ENCODE peak calls at places on chromosomes 3 and 15, in four cellular contexts. One of them, this sample, is unnamed.

GRCh38 chr3:13213911-13214846 is 140.9 kb upstream of the IQSEC1 start:
- DNase-seq in Panc1: no peak
- DNase-seq in ovary: no peak
- DNase-seq in heart left ventricle: no peak
- DNase-seq in this sample: no peak

GRCh38 chr15:92365079-92365478 is 28.6 kb upstream of the ST8SIA2 start:
- DNase-seq in Panc1: no peak
- DNase-seq in ovary: no peak
- DNase-seq in heart left ventricle: no peak
- DNase-seq in this sample: peak; percentile 48

GRCh38 chr15:99956022-99956775 is 223.0 kb upstream of the LYSMD4 start:
- DNase-seq in Panc1: no peak
- DNase-seq in ovary: peak; percentile 17
- DNase-seq in heart left ventricle: no peak
- DNase-seq in this sample: peak; percentile 19

GRCh38 chr3:171842864-171843511 is at the start of gene TMEM212:
- DNase-seq in Panc1: no peak
- DNase-seq in ovary: no peak
- DNase-seq in heart left ventricle: no peak
- DNase-seq in this sample: no peak

GRCh38 chr15:69852482-69853275 is 245.0 kb downstream of the TLE3 start:
- DNase-seq in Panc1: no peak
- DNase-seq in ovary: no peak
- DNase-seq in heart left ventricle: no peak
- DNase-seq in this sample: no peak

GRCh38 chr3:37953995-37954394 is 36.6 kb upstream of the VILL start:
- DNase-seq in Panc1: no peak
- DNase-seq in ovary: no peak
- DNase-seq in heart left ventricle: no peak
- DNase-seq in this sample: no peak

GRCh38 chr3:157136647-157137387 is 23.1 kb downstream of the CCNL1 start:
- DNase-seq in Panc1: no peak
- DNase-seq in ovary: no peak
- DNase-seq in heart left ventricle: no peak
- DNase-seq in this sample: no peak

GRCh38 chr3:178436773-178437172 is 99.5 kb upstream of the KCNMB2 start:
- DNase-seq in Panc1: no peak
- DNase-seq in ovary: no peak
- DNase-seq in heart left ventricle: no peak
- DNase-seq in this sample: no peak

GRCh38 chr15:43370975-43371974 is at the start of the genes TUBGCP4 and ZSCAN29:
- DNase-seq in Panc1: no peak
- DNase-seq in ovary: peak; percentile 76
- DNase-seq in heart left ventricle: peak; percentile 94
- DNase-seq in this sample: peak; percentile 75

GRCh38 chr3:139548801-139549200 is 9.3 kb upstream of the RBP1 start:
- DNase-seq in Panc1: no peak
- DNase-seq in ovary: peak; percentile 93
- DNase-seq in heart left ventricle: no peak
- DNase-seq in this sample: peak; percentile 78

GRCh38 chr15:28955160-28955502 is 69.4 kb downstream of the APBA2 start:
- DNase-seq in Panc1: no peak
- DNase-seq in ovary: no peak
- DNase-seq in heart left ventricle: no peak
- DNase-seq in this sample: no peak

GRCh38 chr3:115494826-115495225 is 128.5 kb upstream of the GAP43 start:
- DNase-seq in Panc1: no peak
- DNase-seq in ovary: no peak
- DNase-seq in heart left ventricle: no peak
- DNase-seq in this sample: no peak

GRCh38 chr3:185753354-185753753 is 71.5 kb downstream of the IGF2BP2 start:
- DNase-seq in Panc1: no peak
- DNase-seq in ovary: no peak
- DNase-seq in heart left ventricle: no peak
- DNase-seq in this sample: no peak

GRCh38 chr3:9497821-9498565 is 55.6 kb downstream of the LHFPL4 start:
- DNase-seq in Panc1: no peak
- DNase-seq in ovary: no peak
- DNase-seq in heart left ventricle: no peak
- DNase-seq in this sample: no peak

GRCh38 chr3:106261915-106262683 is 393.3 kb upstream of the CBLB start:
- DNase-seq in Panc1: no peak
- DNase-seq in ovary: no peak
- DNase-seq in heart left ventricle: no peak
- DNase-seq in this sample: no peak

GRCh38 chr3:52294320-52295150 is 6.9 kb downstream of the GLYCTK start:
- DNase-seq in Panc1: no peak
- DNase-seq in ovary: no peak
- DNase-seq in heart left ventricle: no peak
- DNase-seq in this sample: no peak

GRCh38 chr15:80070840-80071239 is 11.4 kb downstream of the ZFAND6 start:
- DNase-seq in Panc1: no peak
- DNase-seq in ovary: no peak
- DNase-seq in heart left ventricle: no peak
- DNase-seq in this sample: no peak

GRCh38 chr15:24772709-24773373 is 97.3 kb downstream of the NPAP1 start:
- DNase-seq in Panc1: no peak
- DNase-seq in ovary: peak; percentile 64
- DNase-seq in heart left ventricle: peak; percentile 75
- DNase-seq in this sample: peak; percentile 81

GRCh38 chr3:183159319-183159718 is 3.2 kb downstream of the LAMP3 start:
- DNase-seq in Panc1: no peak
- DNase-seq in ovary: no peak
- DNase-seq in heart left ventricle: no peak
- DNase-seq in this sample: no peak

GRCh38 chr3:189748046-189748445 is 116.9 kb downstream of the TP63 start:
- DNase-seq in Panc1: no peak
- DNase-seq in ovary: no peak
- DNase-seq in heart left ventricle: no peak
- DNase-seq in this sample: no peak

GRCh38 chr3:182183716-182184430 is 472.1 kb downstream of the SOX2 start:
- DNase-seq in Panc1: no peak
- DNase-seq in ovary: no peak
- DNase-seq in heart left ventricle: no peak
- DNase-seq in this sample: no peak

GRCh38 chr3:65322910-65323309 is 635.1 kb upstream of the ADAMTS9 start:
- DNase-seq in Panc1: no peak
- DNase-seq in ovary: no peak
- DNase-seq in heart left ventricle: no peak
- DNase-seq in this sample: no peak

GRCh38 chr3:24829011-24829581 is 334.4 kb upstream of the THRB start:
- DNase-seq in Panc1: no peak
- DNase-seq in ovary: no peak
- DNase-seq in heart left ventricle: peak; percentile 66
- DNase-seq in this sample: peak; percentile 18

GRCh38 chr15:82624008-82624407 is 23.2 kb downstream of the CPEB1 start:
- DNase-seq in Panc1: no peak
- DNase-seq in ovary: no peak
- DNase-seq in heart left ventricle: no peak
- DNase-seq in this sample: no peak

GRCh38 chr15:81929557-81929956 is 116.3 kb downstream of the MEX3B start:
- DNase-seq in Panc1: no peak
- DNase-seq in ovary: no peak
- DNase-seq in heart left ventricle: no peak
- DNase-seq in this sample: no peak

GRCh38 chr15:80856809-80857377 is 77.7 kb downstream of the CEMIP start:
- DNase-seq in Panc1: no peak
- DNase-seq in ovary: no peak
- DNase-seq in heart left ventricle: peak; percentile 75
- DNase-seq in this sample: peak; percentile 54

GRCh38 chr3:142808103-142808917 is 80.6 kb downstream of the PCOLCE2 start:
- DNase-seq in Panc1: peak; percentile 80
- DNase-seq in ovary: no peak
- DNase-seq in heart left ventricle: no peak
- DNase-seq in this sample: no peak

DNA sequence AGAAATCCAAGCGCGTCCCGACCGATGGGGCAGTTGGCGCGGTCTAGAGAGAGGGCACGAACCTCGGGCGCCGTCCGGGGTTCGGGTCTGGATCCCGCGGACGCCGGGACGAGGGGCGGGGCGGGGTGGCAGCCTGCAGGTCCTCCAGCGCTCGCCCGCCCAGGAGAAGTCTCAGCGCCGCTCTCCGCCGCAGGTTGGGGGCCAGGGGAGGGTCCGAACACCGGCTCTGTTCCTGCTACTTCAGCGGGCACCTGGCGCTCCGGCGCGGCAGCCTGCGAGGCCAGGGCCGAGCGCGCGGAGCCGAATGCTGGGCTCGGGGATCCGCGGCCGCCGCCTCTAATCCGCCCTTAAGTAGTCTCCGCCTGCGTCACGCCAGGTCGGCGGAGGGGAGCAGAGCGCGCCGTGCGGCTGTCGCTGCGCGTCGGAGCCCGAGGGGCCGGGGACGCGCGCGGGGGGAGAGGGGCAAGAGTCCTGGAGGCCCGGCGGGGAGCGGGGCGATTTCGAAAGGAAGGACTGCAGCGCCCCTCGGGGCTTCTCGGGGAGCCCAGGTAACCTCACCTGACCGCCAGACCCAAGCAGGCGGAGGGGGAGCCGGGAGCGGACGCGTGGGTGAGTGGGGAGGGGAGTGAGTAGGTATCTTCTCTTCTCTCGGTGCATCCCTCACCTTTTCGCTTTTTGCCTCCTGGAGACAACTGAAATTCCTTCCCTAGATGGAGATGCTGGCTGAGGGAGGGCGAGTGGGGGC is at the start of gene GJD2:
- DNase-seq in Panc1: no peak
- DNase-seq in ovary: no peak
- DNase-seq in heart left ventricle: no peak
- DNase-seq in this sample: peak; percentile 75
- H3K4me3 ChIP-seq in Panc1: peak within 1 kb of the TSS; percentile 12
- H3K4me3 ChIP-seq in ovary: peak within 1 kb of the TSS; percentile 5
- H3K4me3 ChIP-seq in heart left ventricle: peak within 1 kb of the TSS; percentile 28
- H3K4me3 ChIP-seq in this sample: no peak within 1 kb of the TSS

DNA sequence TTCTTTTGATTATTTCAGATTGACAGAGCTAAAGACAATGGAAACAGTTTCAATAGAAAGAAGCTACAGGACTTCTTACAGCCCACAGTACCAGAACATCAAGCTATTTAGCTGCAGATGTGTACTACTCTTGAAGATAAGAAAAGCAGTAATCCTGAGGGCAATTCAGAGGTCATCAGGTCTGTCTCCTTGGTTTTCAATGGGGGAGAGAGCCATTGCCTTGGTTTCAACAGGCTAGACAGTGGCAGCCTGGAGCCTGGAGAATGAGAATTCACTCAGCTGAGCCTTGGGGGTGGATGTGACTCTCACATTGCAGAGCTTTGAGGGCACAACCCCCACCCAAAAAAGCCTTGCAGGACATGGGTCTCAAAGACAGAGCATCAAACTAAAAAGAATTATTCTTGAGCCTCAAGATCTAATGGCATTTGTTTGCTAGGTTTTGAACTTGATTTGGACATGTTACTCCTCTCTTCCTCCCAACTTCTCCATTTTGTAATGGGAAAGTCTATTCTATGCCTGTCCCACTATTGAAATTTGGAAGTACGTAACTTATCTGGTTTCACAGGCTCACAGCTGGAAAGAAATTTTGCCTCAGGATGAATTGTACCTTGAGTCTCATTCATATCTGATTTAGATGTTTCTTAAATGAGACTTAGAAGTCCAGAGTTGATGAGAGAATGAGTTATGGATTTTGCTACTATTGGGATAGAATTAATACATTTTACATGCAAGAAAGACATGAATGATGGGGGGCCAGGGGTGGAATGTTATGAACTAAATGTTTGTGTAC is 36.9 kb downstream of the PLSCR1 start:
- DNase-seq in Panc1: no peak
- DNase-seq in ovary: no peak
- DNase-seq in heart left ventricle: no peak
- DNase-seq in this sample: no peak
- H3K4me1 ChIP-seq in Panc1: peaks cover 7% of the 10 kb centered on the region
- H3K4me1 ChIP-seq in ovary: no peaks in the 10 kb centered on the region
- H3K4me1 ChIP-seq in heart left ventricle: no peaks in the 10 kb centered on the region
- H3K4me1 ChIP-seq in this sample: peaks cover 17% of the 10 kb centered on the region

GRCh38 chr3:186787642-186788481 is 4.5 kb downstream of the EIF4A2 start:
- DNase-seq in Panc1: no peak
- DNase-seq in ovary: no peak
- DNase-seq in heart left ventricle: no peak
- DNase-seq in this sample: no peak

GRCh38 chr3:186788482-186789370 is 5.3 kb downstream of the EIF4A2 start:
- DNase-seq in Panc1: no peak
- DNase-seq in ovary: no peak
- DNase-seq in heart left ventricle: no peak
- DNase-seq in this sample: no peak

GRCh38 chr3:186789554-186790260 is 6.3 kb downstream of the EIF4A2 start:
- DNase-seq in Panc1: no peak
- DNase-seq in ovary: no peak
- DNase-seq in heart left ventricle: no peak
- DNase-seq in this sample: no peak

GRCh38 chr3:186786810-186787375 is 3.5 kb downstream of the EIF4A2 start:
- DNase-seq in Panc1: no peak
- DNase-seq in ovary: no peak
- DNase-seq in heart left ventricle: no peak
- DNase-seq in this sample: no peak

DNA sequence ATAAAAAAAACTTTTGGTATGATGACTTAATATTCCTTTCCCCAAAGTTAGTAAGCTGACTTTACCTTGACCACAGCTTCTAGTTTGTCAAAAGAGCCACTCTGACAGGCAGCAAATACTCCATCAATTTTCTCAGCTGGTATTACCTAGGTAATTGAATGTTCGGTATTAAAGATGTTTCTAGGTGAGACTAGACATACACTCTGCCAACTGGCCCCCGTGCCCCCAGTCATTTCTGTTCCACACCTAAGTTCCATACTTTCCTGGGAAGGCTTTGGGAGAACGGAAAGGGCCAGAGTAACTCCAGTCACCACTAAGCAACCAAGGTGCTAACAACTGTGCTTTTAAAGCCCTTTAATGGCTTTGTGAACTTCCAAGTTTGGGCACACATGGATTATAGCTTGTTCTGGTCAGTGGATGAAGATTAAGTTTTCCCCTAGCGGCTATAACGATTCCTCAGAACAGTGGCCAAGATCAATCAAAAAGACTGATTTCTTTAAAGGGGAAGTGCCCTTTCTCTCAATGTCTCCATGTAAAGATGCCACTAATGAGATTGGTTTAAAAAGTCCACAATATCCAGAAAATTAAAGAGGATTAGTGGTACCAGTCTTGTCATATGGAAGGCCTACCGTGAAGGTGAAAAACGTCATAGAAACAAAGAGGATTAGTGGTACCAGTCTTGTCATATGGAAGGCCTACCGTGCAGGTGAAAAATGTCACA is 7.0 kb downstream of the EIF4A2 start:
- DNase-seq in Panc1: no peak
- DNase-seq in ovary: no peak
- DNase-seq in heart left ventricle: no peak
- DNase-seq in this sample: no peak
- H3K36me3 ChIP-seq in Panc1: peaks cover 54% of the 10 kb centered on the region
- H3K36me3 ChIP-seq in ovary: no peaks in the 10 kb centered on the region
- H3K36me3 ChIP-seq in heart left ventricle: peaks cover 91% of the 10 kb centered on the region
- H3K36me3 ChIP-seq in this sample: no peaks in the 10 kb centered on the region

DNA sequence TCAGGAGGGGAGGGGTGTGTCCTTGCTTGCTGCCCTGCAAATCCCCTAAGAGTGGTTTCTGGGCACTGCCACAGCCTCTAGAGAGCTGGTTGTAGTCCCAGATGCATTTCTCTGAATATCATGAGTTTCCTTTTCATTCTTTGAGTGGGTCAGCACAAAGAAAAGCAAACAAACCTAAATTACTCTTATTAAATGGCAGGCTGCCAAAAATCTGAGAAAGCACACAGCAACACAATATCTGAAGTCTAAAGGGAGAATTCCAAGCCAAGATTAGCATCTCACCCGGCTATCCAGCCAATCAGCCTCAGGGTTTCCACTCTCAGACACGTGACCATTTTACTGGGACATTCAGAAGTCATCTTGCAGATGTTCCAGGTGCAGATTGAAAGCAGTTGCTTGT is 919.3 kb downstream of the TUSC7 start:
- DNase-seq in Panc1: no peak
- DNase-seq in ovary: no peak
- DNase-seq in heart left ventricle: no peak
- DNase-seq in this sample: no peak
- H3K4me3 ChIP-seq in Panc1: no peak overlapping the region
- H3K4me3 ChIP-seq in ovary: no peak overlapping the region
- H3K4me3 ChIP-seq in heart left ventricle: no peak overlapping the region
- H3K4me3 ChIP-seq in this sample: no peak overlapping the region